ENCODE peak calls at places on chromosome 22, in ten cellular contexts. M is IMR-90; Z is Daoy; H is HT1080; F is T-cell; W is iPS DF 6.9; X is naive thymus-derived CD8-positive, alpha-beta T cell; N is activated T-cell treated with anti-CD3 and anti-CD28 coated beads, Interleukin-2, amount 50 U/mL, for 72 hours; T is GM12865; L is AG08396. P is an unnamed sample.

GRCh38 chr22:37525073-37525745 is 6.0 kb upstream of the CARD10 start:
- DNase-seq in M (peak; percentile 84), Z (peak; percentile 96), H (peak; percentile 90), F (no peak), W (no peak), X (no peak), N (peak; percentile 29), T (no peak), L (peak; percentile 91), P (no peak)

GRCh38 chr22:23458663-23459541 is 121.2 kb downstream of the IGLL1 start:
- DNase-seq in M (no peak), Z (no peak), H (no peak), F (no peak), W (no peak), X (no peak), N (no peak), T (no peak), L (no peak), P (no peak)

GRCh38 chr22:34986461-34986977 is 79.4 kb upstream of the ISX start:
- DNase-seq in M (no peak), Z (no peak), H (no peak), F (no peak), W (no peak), X (no peak), N (no peak), T (no peak), L (no peak), P (no peak)

GRCh38 chr22:27952091-27952490 is 33.0 kb upstream of the PITPNB start:
- DNase-seq in M (peak; percentile 81), Z (peak; percentile 52), H (peak; percentile 56), F (no peak), W (no peak), X (no peak), N (no peak), T (no peak), L (no peak), P (no peak)

GRCh38 chr22:29030016-29030617 is 31.5 kb downstream of the C22orf31 start:
- DNase-seq in M (no peak), Z (no peak), H (peak; percentile 40), F (no peak), W (no peak), X (no peak), N (no peak), T (no peak), L (no peak), P (no peak)

GRCh38 chr22:40310081-40310770 is 36.1 kb upstream of the ADSL start:
- DNase-seq in M (peak; percentile 93), Z (peak; percentile 55), H (no peak), F (no peak), W (no peak), X (no peak), N (no peak), T (no peak), L (peak; percentile 85), P (no peak)

GRCh38 chr22:42289671-42290269 is 19.3 kb upstream of the TCF20 start:
- DNase-seq in M (no peak), Z (no peak), H (no peak), F (no peak), W (no peak), X (no peak), N (no peak), T (no peak), L (no peak), P (no peak)

GRCh38 chr22:42400811-42401547 is 31.2 kb downstream of the NFAM1 start:
- DNase-seq in M (no peak), Z (no peak), H (no peak), F (no peak), W (no peak), X (no peak), N (no peak), T (no peak), L (no peak), P (no peak)

GRCh38 chr22:39723899-39724351 is 153.4 kb downstream of the CACNA1I start:
- DNase-seq in M (peak; percentile 50), Z (peak; percentile 79), H (peak; percentile 23), F (no peak), W (no peak), X (no peak), N (no peak), T (no peak), L (no peak), P (no peak)

GRCh38 chr22:26589845-26590524 is at the start of gene TPST2:
- DNase-seq in M (peak; percentile 65), Z (peak; percentile 81), H (peak; percentile 56), F (peak; percentile 71), W (no peak), X (peak; percentile 76), N (peak; percentile 77), T (peak; percentile 90), L (peak; percentile 95), P (peak; percentile 85)

GRCh38 chr22:40950888-40951794 is at the start of gene RBX1:
- DNase-seq in M (peak; percentile 98), Z (peak; percentile 99), H (peak; percentile 96), F (peak; percentile 98), W (peak; percentile 93), X (peak; percentile 98), N (peak; percentile 99), T (peak; percentile 99), L (peak; percentile 99), P (peak; percentile 99)

GRCh38 chr22:45208993-45209838 is 31.5 kb downstream of the KIAA0930 start:
- DNase-seq in M (peak; percentile 91), Z (peak; percentile 78), H (peak; percentile 64), F (peak; percentile 5), W (no peak), X (peak; percentile 14), N (peak; percentile 37), T (no peak), L (peak; percentile 73), P (no peak)

GRCh38 chr22:38292694-38293093 is 19.9 kb upstream of the TMEM184B start:
- DNase-seq in M (no peak), Z (no peak), H (no peak), F (no peak), W (no peak), X (no peak), N (no peak), T (no peak), L (no peak), P (no peak)

GRCh38 chr22:49979587-49980264 is 19.2 kb downstream of the PIM3 start:
- DNase-seq in M (no peak), Z (peak; percentile 32), H (peak; percentile 30), F (no peak), W (no peak), X (no peak), N (no peak), T (peak; percentile 61), L (peak; percentile 62), P (no peak)

GRCh38 chr22:39239561-39240423 is 5.0 kb downstream of the PDGFB start:
- DNase-seq in M (no peak), Z (peak; percentile 48), H (no peak), F (no peak), W (no peak), X (no peak), N (no peak), T (no peak), L (no peak), P (no peak)

GRCh38 chr22:25722223-25723015 is 19.6 kb upstream of the MYO18B start:
- DNase-seq in M (no peak), Z (no peak), H (no peak), F (no peak), W (no peak), X (no peak), N (no peak), T (no peak), L (no peak), P (no peak)

GRCh38 chr22:19503869-19504268 is 20.3 kb downstream of the CLDN5 start:
- DNase-seq in M (no peak), Z (no peak), H (no peak), F (no peak), W (no peak), X (no peak), N (no peak), T (no peak), L (no peak), P (no peak)

GRCh38 chr22:42646569-42647525 is 2.3 kb downstream of the CYB5R3 start:
- DNase-seq in M (no peak), Z (peak; percentile 59), H (no peak), F (no peak), W (no peak), X (no peak), N (no peak), T (no peak), L (no peak), P (no peak)

GRCh38 chr22:39510529-39511149 is 8.5 kb downstream of the MIEF1 start:
- DNase-seq in M (no peak), Z (no peak), H (no peak), F (no peak), W (no peak), X (no peak), N (no peak), T (no peak), L (no peak), P (no peak)

GRCh38 chr22:30932661-30933060 is 35.9 kb downstream of the MORC2 start:
- DNase-seq in M (no peak), Z (no peak), H (no peak), F (no peak), W (no peak), X (no peak), N (no peak), T (no peak), L (no peak), P (no peak)

GRCh38 chr22:31334329-31334728 is 11.8 kb downstream of the PATZ1 start:
- DNase-seq in M (no peak), Z (no peak), H (no peak), F (no peak), W (no peak), X (no peak), N (no peak), T (no peak), L (no peak), P (no peak)

GRCh38 chr22:19108807-19109197 is 13.4 kb downstream of the DGCR2 start:
- DNase-seq in M (no peak), Z (no peak), H (no peak), F (no peak), W (no peak), X (no peak), N (no peak), T (no peak), L (no peak), P (no peak)